ENCODE peak calls at places on chromosome 3, in four cellular contexts. One of them, this sample, is unnamed.

GRCh38 chr3:187237741-187238140 is 40.5 kb downstream of the RTP1 start:
- DNase-seq in choroid plexus epithelial cell: no peak
- DNase-seq in epithelial cell of proximal tubule: no peak
- DNase-seq in tibial nerve: peak; percentile 12
- DNase-seq in this sample: peak; percentile 12

GRCh38 chr3:129230311-129231019 is 18.9 kb upstream of the COPG1 start:
- DNase-seq in tibial nerve: peak; percentile 31
- DNase-seq in epithelial cell of proximal tubule: no peak
- DNase-seq in choroid plexus epithelial cell: peak; percentile 83
- DNase-seq in this sample: no peak

GRCh38 chr3:42403737-42404136 is 6.7 kb downstream of the LYZL4 start:
- DNase-seq in tibial nerve: no peak
- DNase-seq in choroid plexus epithelial cell: no peak
- DNase-seq in epithelial cell of proximal tubule: no peak
- DNase-seq in this sample: no peak

GRCh38 chr3:49017646-49017977 is 768 bp downstream of the DALRD3 start:
- DNase-seq in tibial nerve: no peak
- DNase-seq in epithelial cell of proximal tubule: no peak
- DNase-seq in choroid plexus epithelial cell: no peak
- DNase-seq in this sample: no peak

GRCh38 chr3:148079370-148079769 is 618.3 kb upstream of the AGTR1 start:
- DNase-seq in choroid plexus epithelial cell: peak; percentile 66
- DNase-seq in tibial nerve: no peak
- DNase-seq in epithelial cell of proximal tubule: no peak
- DNase-seq in this sample: no peak

GRCh38 chr3:37945407-37945802 is 45.2 kb upstream of the VILL start:
- DNase-seq in choroid plexus epithelial cell: no peak
- DNase-seq in epithelial cell of proximal tubule: no peak
- DNase-seq in tibial nerve: no peak
- DNase-seq in this sample: no peak

GRCh38 chr3:71425491-71426071 is 157.9 kb downstream of the FOXP1 start:
- DNase-seq in epithelial cell of proximal tubule: no peak
- DNase-seq in tibial nerve: no peak
- DNase-seq in choroid plexus epithelial cell: peak; percentile 58
- DNase-seq in this sample: no peak

GRCh38 chr3:169495569-169495968 is 167.9 kb downstream of the MECOM start:
- DNase-seq in choroid plexus epithelial cell: no peak
- DNase-seq in tibial nerve: no peak
- DNase-seq in epithelial cell of proximal tubule: no peak
- DNase-seq in this sample: no peak

GRCh38 chr3:46868301-46868700 is 5.1 kb upstream of the MYL3 start:
- DNase-seq in choroid plexus epithelial cell: no peak
- DNase-seq in tibial nerve: no peak
- DNase-seq in epithelial cell of proximal tubule: no peak
- DNase-seq in this sample: no peak

GRCh38 chr3:168952551-168952950 is 711.0 kb downstream of the MECOM start:
- DNase-seq in choroid plexus epithelial cell: peak; percentile 66
- DNase-seq in epithelial cell of proximal tubule: peak; percentile 37
- DNase-seq in tibial nerve: no peak
- DNase-seq in this sample: no peak

GRCh38 chr3:159082514-159082913 is 280.7 kb downstream of the MFSD1 start:
- DNase-seq in epithelial cell of proximal tubule: no peak
- DNase-seq in tibial nerve: no peak
- DNase-seq in choroid plexus epithelial cell: peak; percentile 13
- DNase-seq in this sample: no peak

GRCh38 chr3:45442679-45443214 is 54.4 kb downstream of the LARS2 start:
- DNase-seq in epithelial cell of proximal tubule: no peak
- DNase-seq in tibial nerve: no peak
- DNase-seq in choroid plexus epithelial cell: no peak
- DNase-seq in this sample: no peak

GRCh38 chr3:78690806-78691205 is 1077.0 kb downstream of the ROBO1 start:
- DNase-seq in tibial nerve: no peak
- DNase-seq in epithelial cell of proximal tubule: no peak
- DNase-seq in choroid plexus epithelial cell: peak; percentile 64
- DNase-seq in this sample: no peak

GRCh38 chr3:151707216-151707615 is 26.5 kb upstream of the AADACL2 start:
- DNase-seq in tibial nerve: no peak
- DNase-seq in choroid plexus epithelial cell: peak; percentile 51
- DNase-seq in epithelial cell of proximal tubule: no peak
- DNase-seq in this sample: no peak

GRCh38 chr3:25433868-25434267 is 5.8 kb downstream of the RARB start:
- DNase-seq in tibial nerve: no peak
- DNase-seq in choroid plexus epithelial cell: peak; percentile 86
- DNase-seq in epithelial cell of proximal tubule: no peak
- DNase-seq in this sample: no peak

GRCh38 chr3:114496021-114496434 is 202.2 kb downstream of the TIGIT start:
- DNase-seq in choroid plexus epithelial cell: peak; percentile 70
- DNase-seq in epithelial cell of proximal tubule: peak; percentile 45
- DNase-seq in tibial nerve: no peak
- DNase-seq in this sample: no peak

GRCh38 chr3:188779537-188779936 is 392.2 kb upstream of the TPRG1 start:
- DNase-seq in tibial nerve: no peak
- DNase-seq in choroid plexus epithelial cell: no peak
- DNase-seq in epithelial cell of proximal tubule: no peak
- DNase-seq in this sample: no peak

GRCh38 chr3:120160050-120160449 is 65.8 kb upstream of the GSK3B start:
- DNase-seq in epithelial cell of proximal tubule: peak; percentile 96
- DNase-seq in tibial nerve: peak; percentile 56
- DNase-seq in choroid plexus epithelial cell: peak; percentile 98
- DNase-seq in this sample: peak; percentile 58

GRCh38 chr3:29515451-29515850 is 234.6 kb downstream of the RBMS3 start:
- DNase-seq in epithelial cell of proximal tubule: peak; percentile 38
- DNase-seq in choroid plexus epithelial cell: peak; percentile 60
- DNase-seq in tibial nerve: no peak
- DNase-seq in this sample: no peak

GRCh38 chr3:23159929-23160328 is 43.2 kb upstream of the UBE2E2 start:
- DNase-seq in choroid plexus epithelial cell: peak; percentile 69
- DNase-seq in tibial nerve: no peak
- DNase-seq in epithelial cell of proximal tubule: peak; percentile 94
- DNase-seq in this sample: no peak

GRCh38 chr3:48268381-48268935 is 27.6 kb downstream of the ZNF589 start:
- DNase-seq in epithelial cell of proximal tubule: no peak
- DNase-seq in choroid plexus epithelial cell: no peak
- DNase-seq in tibial nerve: no peak
- DNase-seq in this sample: no peak

GRCh38 chr3:133851266-133851906 is 44.3 kb downstream of the RAB6B start:
- DNase-seq in choroid plexus epithelial cell: no peak
- DNase-seq in tibial nerve: no peak
- DNase-seq in epithelial cell of proximal tubule: no peak
- DNase-seq in this sample: no peak

GRCh38 chr3:15606434-15606891 is 4.9 kb downstream of the BTD start:
- DNase-seq in tibial nerve: no peak
- DNase-seq in choroid plexus epithelial cell: peak; percentile 24
- DNase-seq in epithelial cell of proximal tubule: peak; percentile 75
- DNase-seq in this sample: no peak

GRCh38 chr3:26233374-26233773 is 389.2 kb upstream of the LRRC3B start:
- DNase-seq in choroid plexus epithelial cell: no peak
- DNase-seq in tibial nerve: no peak
- DNase-seq in epithelial cell of proximal tubule: no peak
- DNase-seq in this sample: no peak

GRCh38 chr3:76442374-76442915 is 597.5 kb upstream of the ROBO2 start:
- DNase-seq in choroid plexus epithelial cell: peak; percentile 52
- DNase-seq in tibial nerve: no peak
- DNase-seq in epithelial cell of proximal tubule: no peak
- DNase-seq in this sample: no peak
- H3K4me3 ChIP-seq in choroid plexus epithelial cell: no peak overlapping the region
- H3K4me3 ChIP-seq in tibial nerve: no peak overlapping the region
- H3K4me3 ChIP-seq in epithelial cell of proximal tubule: no peak overlapping the region
- H3K4me3 ChIP-seq in this sample: no peak overlapping the region

DNA sequence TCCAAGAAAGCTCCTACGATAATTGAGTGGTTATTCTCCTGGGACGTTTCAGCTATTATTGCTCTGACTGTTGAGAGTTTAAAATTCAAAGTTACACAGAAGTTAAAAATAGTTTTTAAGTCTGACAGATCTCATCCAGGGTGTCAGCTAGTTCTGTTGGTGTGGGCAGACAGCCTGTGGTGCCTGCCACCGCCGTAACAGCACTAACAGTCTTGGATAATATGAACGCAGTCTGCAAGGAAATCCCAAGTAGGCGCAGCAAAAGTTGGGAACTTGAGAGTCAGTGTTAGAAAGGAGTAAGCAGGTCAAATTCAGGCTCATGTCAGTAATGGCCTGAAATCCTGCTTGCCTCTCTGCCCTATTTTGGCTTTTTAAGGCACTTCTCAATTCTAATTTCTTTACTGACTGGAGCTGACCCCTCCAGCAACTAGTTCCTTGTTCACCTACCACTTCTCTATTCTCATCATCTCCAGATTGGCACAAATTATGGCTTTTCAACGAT is 1.7 kb downstream of the CRYBG3 start:
- DNase-seq in epithelial cell of proximal tubule: no peak
- DNase-seq in choroid plexus epithelial cell: no peak
- DNase-seq in tibial nerve: no peak
- DNase-seq in this sample: peak; percentile 46
- H3K4me3 ChIP-seq in epithelial cell of proximal tubule: peak overlapping the region; percentile 94
- H3K4me3 ChIP-seq in choroid plexus epithelial cell: peak overlapping the region; percentile 84
- H3K4me3 ChIP-seq in tibial nerve: peak overlapping the region; percentile 52
- H3K4me3 ChIP-seq in this sample: peak overlapping the region; percentile 97

DNA sequence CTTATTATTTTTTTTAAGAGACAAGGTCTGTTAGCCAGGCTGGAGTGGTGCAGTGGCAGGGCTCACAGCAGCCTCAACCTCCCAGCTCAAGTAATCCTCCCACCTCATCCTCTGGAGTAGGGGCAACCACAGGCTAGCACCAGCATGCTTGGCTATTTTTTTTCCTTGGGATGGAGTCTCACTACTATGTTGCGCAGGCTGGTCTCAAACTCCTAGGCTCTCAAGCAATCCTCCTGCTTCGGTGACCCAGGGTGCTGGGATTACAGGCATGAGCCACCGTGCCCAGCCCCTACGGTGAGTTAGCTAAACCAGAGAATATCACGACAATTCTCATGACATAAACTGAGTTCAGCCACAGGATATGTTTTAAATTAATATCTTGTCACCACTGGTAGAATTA is 2.0 kb downstream of the DCUN1D1 start:
- DNase-seq in choroid plexus epithelial cell: no peak
- DNase-seq in epithelial cell of proximal tubule: no peak
- DNase-seq in tibial nerve: no peak
- DNase-seq in this sample: no peak
- H3K4me3 ChIP-seq in choroid plexus epithelial cell: no peak overlapping the region
- H3K4me3 ChIP-seq in epithelial cell of proximal tubule: peak overlapping the region; percentile 79
- H3K4me3 ChIP-seq in tibial nerve: no peak overlapping the region
- H3K4me3 ChIP-seq in this sample: peak overlapping the region; percentile 82

DNA sequence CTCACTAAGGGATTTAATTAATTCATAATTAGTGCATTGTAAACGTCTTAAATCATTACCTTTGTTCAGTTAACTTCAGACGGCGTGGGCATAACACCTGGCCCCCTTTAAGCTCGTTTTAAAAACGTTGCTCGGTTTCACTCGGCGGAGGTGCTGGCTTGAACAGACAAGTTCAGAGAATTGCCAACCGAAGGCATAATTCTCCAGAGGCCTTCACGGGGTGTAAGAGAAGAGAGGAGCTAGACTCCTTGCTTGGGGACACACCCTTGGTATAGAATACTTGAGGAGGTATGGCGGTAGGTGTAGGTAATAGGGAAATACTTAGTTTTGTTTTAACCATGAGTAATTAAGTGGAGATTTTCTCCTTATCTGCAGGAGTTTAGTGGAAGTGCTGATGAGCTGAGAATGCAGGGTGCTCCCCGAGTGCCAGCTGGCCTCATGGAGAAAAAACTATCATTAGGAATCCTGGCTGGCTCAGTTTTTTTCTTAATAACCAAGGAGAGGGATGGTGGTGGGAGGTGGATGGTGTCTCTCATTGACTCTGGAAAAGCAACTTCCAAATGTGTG is 947 bp downstream of the FBXL2 start:
- DNase-seq in epithelial cell of proximal tubule: no peak
- DNase-seq in choroid plexus epithelial cell: no peak
- DNase-seq in tibial nerve: no peak
- DNase-seq in this sample: no peak
- H3K4me3 ChIP-seq in epithelial cell of proximal tubule: peak overlapping the region; percentile 84
- H3K4me3 ChIP-seq in choroid plexus epithelial cell: peak overlapping the region; percentile 84
- H3K4me3 ChIP-seq in tibial nerve: peak overlapping the region; percentile 84
- H3K4me3 ChIP-seq in this sample: peak overlapping the region; percentile 55

GRCh38 chr3:137763594-137763938 is 549 bp upstream of the SOX14 start:
- DNase-seq in tibial nerve: no peak
- DNase-seq in epithelial cell of proximal tubule: no peak
- DNase-seq in choroid plexus epithelial cell: no peak
- DNase-seq in this sample: no peak
- H3K4me3 ChIP-seq in tibial nerve: no peak overlapping the region
- H3K4me3 ChIP-seq in epithelial cell of proximal tubule: no peak overlapping the region
- H3K4me3 ChIP-seq in choroid plexus epithelial cell: no peak overlapping the region
- H3K4me3 ChIP-seq in this sample: peak overlapping the region; percentile 23

DNA sequence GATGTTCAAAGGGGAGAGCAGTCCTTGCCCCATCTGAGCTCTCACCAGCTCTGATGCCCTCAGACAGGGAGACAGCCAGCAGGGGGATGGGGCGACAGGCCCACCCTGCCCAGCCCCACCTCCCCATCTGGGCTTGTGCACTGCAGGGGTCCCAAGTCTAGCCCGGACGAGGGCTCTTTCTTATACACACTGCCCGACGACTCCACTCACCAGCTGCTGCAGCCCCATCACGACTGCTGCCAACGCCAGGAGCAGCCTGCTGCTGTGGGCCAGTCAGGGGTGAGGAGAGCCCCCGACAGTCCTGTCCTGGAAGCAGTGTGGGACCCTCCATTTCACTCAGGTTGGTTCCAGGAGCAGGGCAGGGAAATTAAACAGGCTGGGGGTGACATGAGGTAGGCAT is 73.9 kb downstream of the BOC start:
- DNase-seq in epithelial cell of proximal tubule: no peak
- DNase-seq in tibial nerve: no peak
- DNase-seq in choroid plexus epithelial cell: no peak
- DNase-seq in this sample: no peak
- H3K4me3 ChIP-seq in epithelial cell of proximal tubule: no peak overlapping the region
- H3K4me3 ChIP-seq in tibial nerve: no peak overlapping the region
- H3K4me3 ChIP-seq in choroid plexus epithelial cell: no peak overlapping the region
- H3K4me3 ChIP-seq in this sample: no peak overlapping the region

GRCh38 chr3:172592898-172593669 is 69.9 kb upstream of the TNFSF10 start:
- DNase-seq in choroid plexus epithelial cell: no peak
- DNase-seq in tibial nerve: no peak
- DNase-seq in epithelial cell of proximal tubule: no peak
- DNase-seq in this sample: no peak
- H3K4me3 ChIP-seq in choroid plexus epithelial cell: no peak overlapping the region
- H3K4me3 ChIP-seq in tibial nerve: no peak overlapping the region
- H3K4me3 ChIP-seq in epithelial cell of proximal tubule: no peak overlapping the region
- H3K4me3 ChIP-seq in this sample: no peak overlapping the region

GRCh38 chr3:194296832-194297666 is 54.1 kb downstream of the CPN2 start:
- DNase-seq in epithelial cell of proximal tubule: no peak
- DNase-seq in tibial nerve: no peak
- DNase-seq in choroid plexus epithelial cell: peak; percentile 43
- DNase-seq in this sample: no peak
- H3K4me3 ChIP-seq in epithelial cell of proximal tubule: peak overlapping the region; percentile 34
- H3K4me3 ChIP-seq in tibial nerve: no peak overlapping the region
- H3K4me3 ChIP-seq in choroid plexus epithelial cell: peak overlapping the region; percentile 52
- H3K4me3 ChIP-seq in this sample: peak overlapping the region; percentile 48

GRCh38 chr3:50358355-50358926 is 880 bp downstream of the TMEM115 start:
- DNase-seq in epithelial cell of proximal tubule: no peak
- DNase-seq in tibial nerve: no peak
- DNase-seq in choroid plexus epithelial cell: no peak
- DNase-seq in this sample: no peak

GRCh38 chr3:50354186-50354764 is 3.6 kb downstream of the CYB561D2 start:
- DNase-seq in tibial nerve: no peak
- DNase-seq in choroid plexus epithelial cell: no peak
- DNase-seq in epithelial cell of proximal tubule: no peak
- DNase-seq in this sample: no peak

GRCh38 chr3:50356553-50356952 is 2.8 kb downstream of the TMEM115 start:
- DNase-seq in choroid plexus epithelial cell: no peak
- DNase-seq in tibial nerve: no peak
- DNase-seq in epithelial cell of proximal tubule: no peak
- DNase-seq in this sample: peak; percentile 30

GRCh38 chr3:50354850-50355249 is 4.2 kb downstream of the CYB561D2 start:
- DNase-seq in choroid plexus epithelial cell: no peak
- DNase-seq in epithelial cell of proximal tubule: no peak
- DNase-seq in tibial nerve: no peak
- DNase-seq in this sample: no peak

GRCh38 chr3:50355829-50356552 is 3.3 kb downstream of the TMEM115 start:
- DNase-seq in choroid plexus epithelial cell: no peak
- DNase-seq in tibial nerve: no peak
- DNase-seq in epithelial cell of proximal tubule: no peak
- DNase-seq in this sample: no peak
- H3K4me3 ChIP-seq in choroid plexus epithelial cell: peak overlapping the region; percentile 99
- H3K4me3 ChIP-seq in tibial nerve: no peak overlapping the region
- H3K4me3 ChIP-seq in epithelial cell of proximal tubule: peak overlapping the region; percentile 94
- H3K4me3 ChIP-seq in this sample: peak overlapping the region; percentile 99